ENCODE peak calls at places on chromosomes 3 and 15, in nine cellular contexts. One of them, this sample, is unnamed.

GRCh38 chr15:77208222-77208621 is 137.3 kb upstream of the TSPAN3 start:
- DNase-seq in EH: no peak
- DNase-seq in SW 1271: no peak
- DNase-seq in stimulated activated CD4-positive, alpha-beta T cell treated with anti-CD3 and anti-CD28 coated beads, TNF-alpha, amount 100 ng/mL, for 1 hour: no peak
- DNase-seq in B cell: no peak
- DNase-seq in T1000: no peak
- DNase-seq in stimulated activated CD8-positive, alpha-beta memory T cell treated with anti-CD3 and anti-CD28 coated beads, Interleukin-4, amount 100 ng/mL, for 1 hour: no peak
- DNase-seq in pancreas: no peak
- DNase-seq in NCI-H1105 treated with DMSO at 0.1 percent for 48 hours: no peak
- DNase-seq in this sample: no peak

GRCh38 chr3:55476515-55476914 is 10.6 kb downstream of the WNT5A start:
- DNase-seq in EH: peak; percentile 94
- DNase-seq in SW 1271: no peak
- DNase-seq in stimulated activated CD4-positive, alpha-beta T cell treated with anti-CD3 and anti-CD28 coated beads, TNF-alpha, amount 100 ng/mL, for 1 hour: no peak
- DNase-seq in B cell: no peak
- DNase-seq in T1000: no peak
- DNase-seq in stimulated activated CD8-positive, alpha-beta memory T cell treated with anti-CD3 and anti-CD28 coated beads, Interleukin-4, amount 100 ng/mL, for 1 hour: no peak
- DNase-seq in pancreas: no peak
- DNase-seq in NCI-H1105 treated with DMSO at 0.1 percent for 48 hours: no peak
- DNase-seq in this sample: no peak

GRCh38 chr3:36650271-36650671 is 114.1 kb downstream of the DCLK3 start:
- DNase-seq in EH: peak; percentile 88
- DNase-seq in SW 1271: no peak
- DNase-seq in stimulated activated CD4-positive, alpha-beta T cell treated with anti-CD3 and anti-CD28 coated beads, TNF-alpha, amount 100 ng/mL, for 1 hour: no peak
- DNase-seq in B cell: no peak
- DNase-seq in T1000: no peak
- DNase-seq in stimulated activated CD8-positive, alpha-beta memory T cell treated with anti-CD3 and anti-CD28 coated beads, Interleukin-4, amount 100 ng/mL, for 1 hour: no peak
- DNase-seq in pancreas: no peak
- DNase-seq in NCI-H1105 treated with DMSO at 0.1 percent for 48 hours: no peak
- DNase-seq in this sample: peak; percentile 10

GRCh38 chr3:154188846-154189245 is 67.7 kb downstream of the ARHGEF26 start:
- DNase-seq in EH: no peak
- DNase-seq in SW 1271: no peak
- DNase-seq in stimulated activated CD4-positive, alpha-beta T cell treated with anti-CD3 and anti-CD28 coated beads, TNF-alpha, amount 100 ng/mL, for 1 hour: no peak
- DNase-seq in B cell: no peak
- DNase-seq in T1000: no peak
- DNase-seq in stimulated activated CD8-positive, alpha-beta memory T cell treated with anti-CD3 and anti-CD28 coated beads, Interleukin-4, amount 100 ng/mL, for 1 hour: no peak
- DNase-seq in pancreas: no peak
- DNase-seq in NCI-H1105 treated with DMSO at 0.1 percent for 48 hours: no peak
- DNase-seq in this sample: no peak

GRCh38 chr15:68230157-68231100 is 901 bp upstream of the CLN6 start:
- DNase-seq in EH: peak; percentile 30
- DNase-seq in SW 1271: no peak
- DNase-seq in stimulated activated CD4-positive, alpha-beta T cell treated with anti-CD3 and anti-CD28 coated beads, TNF-alpha, amount 100 ng/mL, for 1 hour: no peak
- DNase-seq in B cell: no peak
- DNase-seq in T1000: no peak
- DNase-seq in stimulated activated CD8-positive, alpha-beta memory T cell treated with anti-CD3 and anti-CD28 coated beads, Interleukin-4, amount 100 ng/mL, for 1 hour: no peak
- DNase-seq in pancreas: no peak
- DNase-seq in NCI-H1105 treated with DMSO at 0.1 percent for 48 hours: peak; percentile 24
- DNase-seq in this sample: no peak

GRCh38 chr3:170448530-170449110 is 30.0 kb downstream of the CLDN11 start:
- DNase-seq in EH: peak; percentile 27
- DNase-seq in SW 1271: no peak
- DNase-seq in stimulated activated CD4-positive, alpha-beta T cell treated with anti-CD3 and anti-CD28 coated beads, TNF-alpha, amount 100 ng/mL, for 1 hour: no peak
- DNase-seq in B cell: no peak
- DNase-seq in T1000: no peak
- DNase-seq in stimulated activated CD8-positive, alpha-beta memory T cell treated with anti-CD3 and anti-CD28 coated beads, Interleukin-4, amount 100 ng/mL, for 1 hour: no peak
- DNase-seq in pancreas: no peak
- DNase-seq in NCI-H1105 treated with DMSO at 0.1 percent for 48 hours: no peak
- DNase-seq in this sample: no peak

GRCh38 chr3:72836923-72837322 is 11.3 kb downstream of the SHQ1 start:
- DNase-seq in EH: no peak
- DNase-seq in SW 1271: no peak
- DNase-seq in stimulated activated CD4-positive, alpha-beta T cell treated with anti-CD3 and anti-CD28 coated beads, TNF-alpha, amount 100 ng/mL, for 1 hour: no peak
- DNase-seq in B cell: no peak
- DNase-seq in T1000: no peak
- DNase-seq in stimulated activated CD8-positive, alpha-beta memory T cell treated with anti-CD3 and anti-CD28 coated beads, Interleukin-4, amount 100 ng/mL, for 1 hour: no peak
- DNase-seq in pancreas: peak; percentile 79
- DNase-seq in NCI-H1105 treated with DMSO at 0.1 percent for 48 hours: no peak
- DNase-seq in this sample: no peak

GRCh38 chr15:39273805-39274411 is 307.0 kb upstream of the THBS1 start:
- DNase-seq in EH: peak; percentile 78
- DNase-seq in SW 1271: no peak
- DNase-seq in stimulated activated CD4-positive, alpha-beta T cell treated with anti-CD3 and anti-CD28 coated beads, TNF-alpha, amount 100 ng/mL, for 1 hour: no peak
- DNase-seq in B cell: no peak
- DNase-seq in T1000: no peak
- DNase-seq in stimulated activated CD8-positive, alpha-beta memory T cell treated with anti-CD3 and anti-CD28 coated beads, Interleukin-4, amount 100 ng/mL, for 1 hour: no peak
- DNase-seq in pancreas: peak; percentile 93
- DNase-seq in NCI-H1105 treated with DMSO at 0.1 percent for 48 hours: peak; percentile 38
- DNase-seq in this sample: peak; percentile 63

GRCh38 chr3:7709383-7710082 is 792.1 kb upstream of the LMCD1 start:
- DNase-seq in EH: no peak
- DNase-seq in SW 1271: no peak
- DNase-seq in stimulated activated CD4-positive, alpha-beta T cell treated with anti-CD3 and anti-CD28 coated beads, TNF-alpha, amount 100 ng/mL, for 1 hour: no peak
- DNase-seq in B cell: no peak
- DNase-seq in T1000: no peak
- DNase-seq in stimulated activated CD8-positive, alpha-beta memory T cell treated with anti-CD3 and anti-CD28 coated beads, Interleukin-4, amount 100 ng/mL, for 1 hour: no peak
- DNase-seq in pancreas: no peak
- DNase-seq in NCI-H1105 treated with DMSO at 0.1 percent for 48 hours: no peak
- DNase-seq in this sample: no peak

GRCh38 chr3:156509209-156510174 is 45.4 kb downstream of the SSR3 start:
- DNase-seq in EH: peak; percentile 65
- DNase-seq in SW 1271: peak; percentile 23
- DNase-seq in stimulated activated CD4-positive, alpha-beta T cell treated with anti-CD3 and anti-CD28 coated beads, TNF-alpha, amount 100 ng/mL, for 1 hour: no peak
- DNase-seq in B cell: peak; percentile 52
- DNase-seq in T1000: no peak
- DNase-seq in stimulated activated CD8-positive, alpha-beta memory T cell treated with anti-CD3 and anti-CD28 coated beads, Interleukin-4, amount 100 ng/mL, for 1 hour: no peak
- DNase-seq in pancreas: no peak
- DNase-seq in NCI-H1105 treated with DMSO at 0.1 percent for 48 hours: peak; percentile 76
- DNase-seq in this sample: peak; percentile 55

GRCh38 chr3:87733671-87734367 is 325.0 kb downstream of the CGGBP1 start:
- DNase-seq in EH: no peak
- DNase-seq in SW 1271: no peak
- DNase-seq in stimulated activated CD4-positive, alpha-beta T cell treated with anti-CD3 and anti-CD28 coated beads, TNF-alpha, amount 100 ng/mL, for 1 hour: no peak
- DNase-seq in B cell: no peak
- DNase-seq in T1000: no peak
- DNase-seq in stimulated activated CD8-positive, alpha-beta memory T cell treated with anti-CD3 and anti-CD28 coated beads, Interleukin-4, amount 100 ng/mL, for 1 hour: no peak
- DNase-seq in pancreas: peak; percentile 29
- DNase-seq in NCI-H1105 treated with DMSO at 0.1 percent for 48 hours: no peak
- DNase-seq in this sample: no peak

GRCh38 chr15:74978503-74978902 is 16.9 kb upstream of the SCAMP5 start:
- DNase-seq in EH: peak; percentile 31
- DNase-seq in SW 1271: no peak
- DNase-seq in stimulated activated CD4-positive, alpha-beta T cell treated with anti-CD3 and anti-CD28 coated beads, TNF-alpha, amount 100 ng/mL, for 1 hour: no peak
- DNase-seq in B cell: no peak
- DNase-seq in T1000: no peak
- DNase-seq in stimulated activated CD8-positive, alpha-beta memory T cell treated with anti-CD3 and anti-CD28 coated beads, Interleukin-4, amount 100 ng/mL, for 1 hour: no peak
- DNase-seq in pancreas: no peak
- DNase-seq in NCI-H1105 treated with DMSO at 0.1 percent for 48 hours: no peak
- DNase-seq in this sample: no peak

This sample was measured in SJSA1.